ENCODE peak calls at places on chromosome 11, in six cellular contexts. Q, K, S, I, T and Y are unnamed samples.
A peak's percentile ranks its signal among the peaks of the same experiment; 100 is the strongest.

GRCh38 chr11:6742260-6742659 is 29.5 kb downstream of the OR2AG2 start:
- DNase-seq in Q (no peak), K (no peak), S (no peak), I (no peak), T (no peak), Y (no peak)

GRCh38 chr11:86069408-86070086 is 663 bp upstream of the PICALM start:
- DNase-seq in Q (peak; percentile 98), K (no peak), S (peak; percentile 96), I (no peak), T (peak; percentile 26), Y (no peak)

GRCh38 chr11:60951909-60952741 is at the start of gene SLC15A3:
- DNase-seq in Q (peak; percentile 70), K (no peak), S (peak; percentile 66), I (no peak), T (peak; percentile 72), Y (peak; percentile 13)

GRCh38 chr11:135002236-135002635 is 590.2 kb upstream of the B3GAT1 start:
- DNase-seq in Q (no peak), K (no peak), S (no peak), I (peak; percentile 44), T (no peak), Y (no peak)

GRCh38 chr11:114774599-114775365 is 96.5 kb downstream of the NXPE2 start:
- DNase-seq in Q (peak; percentile 53), K (peak; percentile 2), S (peak; percentile 52), I (peak; percentile 84), T (peak; percentile 58), Y (no peak)

GRCh38 chr11:34732831-34733230 is 111.9 kb downstream of the EHF start:
- DNase-seq in Q (no peak), K (no peak), S (no peak), I (peak; percentile 67), T (no peak), Y (no peak)

GRCh38 chr11:45725121-45725520 is 59.7 kb upstream of the CHST1 start:
- DNase-seq in Q (no peak), K (no peak), S (no peak), I (no peak), T (no peak), Y (no peak)

GRCh38 chr11:38791346-38791961 is 2193.4 kb upstream of the RAG2 start:
- DNase-seq in Q (peak; percentile 70), K (no peak), S (peak; percentile 79), I (peak; percentile 57), T (no peak), Y (no peak)

GRCh38 chr11:2761131-2762030 is 61.6 kb upstream of the KCNQ1OT1 start:
- DNase-seq in Q (no peak), K (no peak), S (no peak), I (no peak), T (peak; percentile 36), Y (no peak)

GRCh38 chr11:75280770-75281468 is 40.3 kb downstream of the TPBGL start:
- DNase-seq in Q (no peak), K (no peak), S (no peak), I (no peak), T (peak; percentile 31), Y (no peak)

GRCh38 chr11:74449369-74449931 is 17.9 kb downstream of the KCNE3 start:
- DNase-seq in Q (peak; percentile 81), K (no peak), S (peak; percentile 92), I (peak; percentile 88), T (peak; percentile 39), Y (no peak)

GRCh38 chr11:116843661-116844060 is 6.2 kb upstream of the APOA1 start:
- DNase-seq in Q (no peak), K (no peak), S (no peak), I (no peak), T (no peak), Y (no peak)

GRCh38 chr11:65574963-65575567 is 788 bp upstream of the EHBP1L1 start:
- DNase-seq in Q (peak; percentile 50), K (no peak), S (peak; percentile 58), I (no peak), T (peak; percentile 75), Y (no peak)

GRCh38 chr11:61732705-61733104 is 19.7 kb upstream of the MYRF start:
- DNase-seq in Q (peak; percentile 63), K (no peak), S (peak; percentile 94), I (no peak), T (no peak), Y (no peak)

GRCh38 chr11:36622431-36623136 is 24.5 kb upstream of the RAG2 start:
- DNase-seq in Q (peak; percentile 35), K (no peak), S (peak; percentile 12), I (peak; percentile 12), T (no peak), Y (no peak)

GRCh38 chr11:17798716-17799115 is 64.1 kb downstream of the KCNC1 start:
- DNase-seq in Q (no peak), K (no peak), S (no peak), I (no peak), T (no peak), Y (no peak)

GRCh38 chr11:119977881-119978280 is 160.0 kb downstream of the TRIM29 start:
- DNase-seq in Q (no peak), K (no peak), S (no peak), I (no peak), T (no peak), Y (no peak)

GRCh38 chr11:7903940-7904339 is 27.1 kb downstream of the OR10A6 start:
- DNase-seq in Q (peak; percentile 22), K (no peak), S (no peak), I (no peak), T (peak; percentile 21), Y (no peak)